ENCODE peak calls at places on chromosome 1, in ten cellular contexts. L, Q, I, U, B, P, Z, A, T and Y are unnamed samples. For H3K4me1, the result is how much of the 10 kb centered on the place peaks cover.

GRCh38 chr1:21511579-21512522 is 2.6 kb downstream of the ALPL start:
- DNase-seq in P (peak), U (peak), L (no peak), Q (peak), A (no peak), T (peak), Z (no peak), B (peak), I (no peak), Y (no peak)

GRCh38 chr1:20110679-20111078 is 8.7 kb downstream of the PLA2G2D start:
- DNase-seq in L (peak), B (no peak), T (no peak), P (no peak), Z (peak), Q (no peak), U (no peak), A (no peak), I (no peak), Y (no peak)

GRCh38 chr1:41109316-41110263 is 88.1 kb upstream of the SLFNL1 start:
- DNase-seq in A (no peak), U (peak), I (no peak), Q (no peak), Z (peak), P (peak), L (peak), T (peak), B (no peak), Y (peak)

GRCh38 chr1:2610036-2610720 is 22.6 kb downstream of the MMEL1 start:
- DNase-seq in A (peak), Q (no peak), Z (no peak), U (no peak), P (no peak), T (peak), I (no peak), B (no peak), L (peak), Y (no peak)

GRCh38 chr1:98086156-98086555 is 165.3 kb upstream of the DPYD start:
- DNase-seq in U (no peak), Q (no peak), Z (no peak), L (no peak), I (no peak), P (no peak), T (no peak), A (no peak), B (no peak), Y (no peak)

GRCh38 chr1:44571712-44572571 is 102.3 kb downstream of the TMEM53 start:
- DNase-seq in I (no peak), B (no peak), U (peak), Z (peak), T (no peak), L (no peak), P (no peak), Q (no peak), A (no peak), Y (peak)

GRCh38 chr1:112722601-112723510 is 7.7 kb upstream of the PPM1J start:
- DNase-seq in L (no peak), B (no peak), Q (no peak), P (peak), Z (no peak), U (no peak), A (no peak), I (no peak), T (no peak), Y (peak)

GRCh38 chr1:163082971-163083370 is 13.8 kb downstream of the RGS4 start:
- DNase-seq in Q (peak), U (no peak), I (no peak), Z (peak), T (peak), L (peak), P (no peak), A (no peak), B (no peak), Y (no peak)

GRCh38 chr1:232367293-232367692 is 262.6 kb downstream of the SIPA1L2 start:
- DNase-seq in L (no peak), Q (no peak), Z (no peak), A (no peak), P (peak), U (no peak), B (no peak), T (no peak), I (no peak), Y (peak)

GRCh38 chr1:107879338-107879737 is 85.6 kb downstream of the VAV3 start:
- DNase-seq in B (no peak), Z (no peak), L (no peak), T (no peak), U (no peak), Q (no peak), I (no peak), P (no peak), A (no peak), Y (no peak)

GRCh38 chr1:199913313-199913712 is 114.2 kb upstream of the NR5A2 start:
- DNase-seq in A (no peak), I (no peak), P (no peak), U (no peak), B (no peak), T (no peak), Q (no peak), L (no peak), Z (no peak), Y (no peak)

GRCh38 chr1:1621682-1622577 is 6.6 kb downstream of the MIB2 start:
- DNase-seq in Z (no peak), L (no peak), I (no peak), T (no peak), P (peak), Q (no peak), U (no peak), B (peak), A (peak), Y (no peak)

GRCh38 chr1:14553711-14554110 is 44.8 kb upstream of the KAZN start:
- DNase-seq in T (peak), I (no peak), B (no peak), L (no peak), Q (no peak), Z (no peak), P (no peak), U (no peak), A (no peak), Y (no peak)

GRCh38 chr1:150791587-150791986 is 16.5 kb downstream of the CTSK start:
- DNase-seq in Q (no peak), U (peak), I (no peak), A (no peak), T (no peak), Z (no peak), L (no peak), P (no peak), B (no peak), Y (no peak)

GRCh38 chr1:10063878-10064277 is 31.1 kb downstream of the UBE4B start:
- DNase-seq in A (no peak), Z (no peak), L (no peak), B (no peak), I (no peak), U (no peak), T (no peak), P (no peak), Q (no peak), Y (no peak)
- H3K4me1 ChIP-seq in A (under half), Z (under half), L (under half), B (under half), I (under half), U (under half), T (under half), P (under half), Q (half or more), Y (under half)

DNA sequence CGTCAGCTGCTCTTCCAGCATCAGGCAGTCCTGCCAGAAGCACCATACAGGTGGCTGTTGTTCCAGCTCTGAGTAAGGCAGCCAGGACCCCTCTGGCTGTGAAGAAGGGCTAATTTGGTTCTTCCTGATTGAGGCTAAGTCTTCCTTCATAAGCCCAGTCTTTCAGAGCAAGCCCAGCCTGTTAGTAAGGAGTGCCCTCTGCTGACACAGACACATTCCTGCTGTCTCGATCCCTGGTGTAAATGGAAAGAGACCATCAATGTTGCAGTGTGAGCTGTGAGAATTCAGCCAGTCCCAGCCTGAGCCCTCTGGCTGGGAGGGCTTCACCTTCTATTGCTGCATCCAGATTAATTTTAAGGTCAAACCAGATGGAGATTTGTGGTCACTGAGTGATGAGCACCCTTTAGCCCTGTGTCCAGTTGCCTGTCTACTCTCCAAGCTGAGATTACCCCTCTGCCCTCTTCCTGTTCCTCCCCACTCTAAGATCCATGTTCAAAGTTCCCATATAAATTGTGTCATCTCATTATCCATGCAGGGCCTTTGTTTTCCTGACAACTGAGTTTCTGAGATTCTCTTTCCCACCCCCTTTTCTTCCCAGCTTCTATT is 44.8 kb upstream of the KIRREL1 start:
- DNase-seq in P (peak), T (no peak), A (no peak), Q (peak), B (no peak), Z (no peak), I (no peak), L (no peak), U (no peak), Y (peak)
- TF ChIP-seq CTCF in P (peak), T (no peak), A (no peak), Q (peak), B (peak), Z (no peak), I (no peak), L (peak), U (peak), Y (peak)

GRCh38 chr1:235864965-235865525 is 1.7 kb downstream of the LYST start:
- DNase-seq in B (no peak), Z (no peak), I (no peak), P (no peak), U (no peak), L (no peak), Q (no peak), A (no peak), T (no peak), Y (no peak)

GRCh38 chr1:235866207-235866912 is at the start of gene LYST:
- DNase-seq in I (no peak), U (peak), B (peak), Z (peak), P (peak), Q (peak), T (peak), A (peak), L (peak), Y (peak)

GRCh38 chr1:235866913-235867850 is 476 bp upstream of the LYST start:
- DNase-seq in Q (peak), B (peak), I (peak), Z (peak), L (peak), T (peak), U (peak), P (peak), A (peak), Y (peak)

GRCh38 chr1:235865565-235866206 is 1.0 kb downstream of the LYST start:
- DNase-seq in U (no peak), L (no peak), T (no peak), B (no peak), P (no peak), Z (no peak), A (no peak), I (no peak), Q (no peak), Y (no peak)

DNA sequence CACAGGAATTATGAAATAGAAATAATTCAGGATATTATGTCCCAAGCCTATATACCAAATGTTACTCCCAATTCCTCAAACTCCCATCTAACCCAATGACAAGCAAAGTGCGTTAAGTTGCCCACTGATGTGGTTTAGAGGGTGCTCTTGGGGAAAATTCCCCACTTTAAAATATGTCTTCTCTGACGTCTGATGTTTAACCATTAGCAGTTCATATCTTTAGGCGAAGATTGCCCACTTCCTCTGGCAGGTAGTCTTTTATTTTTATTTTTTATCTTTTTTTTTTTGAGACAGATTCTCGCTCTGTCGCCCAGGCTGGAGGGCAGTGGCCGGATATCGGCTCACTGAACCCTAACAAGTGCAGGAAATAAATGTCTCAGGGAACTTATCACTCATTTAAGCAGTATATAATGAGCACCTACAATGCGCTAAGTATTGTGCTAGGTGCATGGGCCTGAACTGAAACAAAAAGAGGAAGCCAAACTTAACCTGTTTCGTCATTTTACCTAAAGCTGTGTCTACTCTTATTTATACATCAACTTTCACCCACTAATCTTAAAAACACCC is 1.3 kb upstream of the LYST start:
- DNase-seq in T (no peak), P (no peak), U (no peak), Z (no peak), Q (no peak), L (no peak), A (no peak), B (no peak), I (peak), Y (no peak)
- H3K4me3 ChIP-seq in T (no peak), P (no peak), U (no peak), Z (no peak), Q (peak), L (no peak), A (peak), B (no peak), I (peak), Y (no peak)

DNA sequence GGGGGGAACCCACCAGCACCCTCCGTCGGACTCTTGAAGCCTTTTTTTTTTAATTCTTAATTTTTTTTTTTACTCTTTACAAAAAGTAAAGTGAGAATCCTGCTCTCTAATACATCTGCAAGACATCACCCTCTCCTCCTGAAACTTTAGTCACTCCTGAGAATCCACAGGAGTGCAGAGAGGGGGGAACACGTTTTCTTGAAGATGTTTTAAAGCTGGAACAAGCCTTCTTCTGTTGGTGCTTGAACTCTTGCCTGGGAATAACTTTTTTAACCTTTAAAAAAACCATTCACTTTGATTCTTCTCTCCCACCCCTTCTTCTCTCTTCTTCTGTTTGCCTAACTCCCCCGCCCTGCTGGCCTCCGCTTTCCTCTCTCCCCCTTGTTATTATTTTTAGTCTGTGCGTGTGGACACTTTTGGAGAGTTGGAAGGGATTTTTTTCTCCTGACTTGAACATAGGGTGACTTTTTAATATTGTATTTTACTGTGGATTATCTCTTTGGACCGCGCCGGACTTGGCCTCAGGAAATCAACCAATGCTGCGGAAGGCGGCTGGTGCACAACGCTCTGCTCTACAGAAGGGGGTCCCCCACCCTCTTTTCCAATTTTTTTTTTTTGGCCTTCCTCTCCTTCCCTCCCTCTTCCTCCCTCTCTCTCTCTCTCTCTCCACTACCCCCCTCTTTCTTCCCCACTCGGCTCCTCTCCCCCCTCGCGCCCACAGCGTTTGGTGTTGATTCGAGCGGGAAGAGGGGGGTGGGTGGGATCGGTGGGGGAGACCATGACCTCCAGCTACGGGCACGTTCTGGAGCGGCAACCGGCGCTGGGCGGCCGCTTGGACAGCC is at the start of gene PRRX1:
- DNase-seq in A (no peak), I (no peak), U (no peak), L (no peak), Q (no peak), P (no peak), B (no peak), Z (no peak), T (no peak), Y (no peak)
- H3K4me1 ChIP-seq in A (half or more), I (under half), U (under half), L (under half), Q (under half), P (under half), B (under half), Z (under half), T (under half), Y (under half)

GRCh38 chr1:155304558-155305063 is 3.4 kb upstream of the PKLR start:
- DNase-seq in L (no peak), P (no peak), Q (no peak), B (no peak), U (no peak), Z (no peak), I (no peak), A (no peak), T (no peak), Y (no peak)

GRCh38 chr1:155309423-155310021 is 856 bp downstream of the FDPS start:
- DNase-seq in I (no peak), L (peak), P (peak), U (peak), Z (peak), B (peak), A (peak), T (peak), Q (peak), Y (no peak)

GRCh38 chr1:155305881-155306391 is 2.7 kb upstream of the FDPS start:
- DNase-seq in B (no peak), U (peak), L (peak), T (no peak), P (no peak), Z (no peak), I (no peak), Q (no peak), A (no peak), Y (no peak)

GRCh38 chr1:155308493-155309422 is at the start of gene FDPS:
- DNase-seq in I (peak), Q (peak), B (peak), L (peak), T (peak), Z (peak), A (peak), U (peak), P (peak), Y (peak)

GRCh38 chr1:155307247-155307740 is 1.4 kb upstream of the FDPS start:
- DNase-seq in P (peak), U (peak), Z (peak), T (peak), B (no peak), Q (no peak), I (no peak), L (no peak), A (no peak), Y (peak)
- TF ChIP-seq CTCF in P (peak), U (peak), Z (peak), T (no peak), B (no peak), Q (peak), I (no peak), L (peak), A (no peak), Y (no peak)